ENCODE peak calls at places on chromosomes 3 and 15, in five cellular contexts. C is CD4-positive, alpha-beta T cell; E is fibroblast of pulmonary artery; M is ureter; G is GDM1. O is an unnamed sample.

GRCh38 chr3:196501316-196502064 is 2.1 kb downstream of the RNF168 start:
- DNase-seq in C (no peak), E (peak), M (no peak), G (no peak), O (peak)

GRCh38 chr15:98952381-98952803 is 55.2 kb downstream of the PGPEP1L start:
- DNase-seq in C (no peak), E (no peak), M (no peak), G (peak), O (no peak)

GRCh38 chr3:58074997-58075396 is 66.8 kb downstream of the FLNB start:
- DNase-seq in C (no peak), E (no peak), M (no peak), G (no peak), O (no peak)

GRCh38 chr15:40115670-40116093 is 7.0 kb upstream of the BMF start:
- DNase-seq in C (peak), E (peak), M (no peak), G (peak), O (peak)

GRCh38 chr3:189121088-189121487 is 50.7 kb upstream of the TPRG1 start:
- DNase-seq in C (no peak), E (peak), M (no peak), G (no peak), O (no peak)

GRCh38 chr3:47017504-47018268 is 38.2 kb downstream of the NBEAL2 start:
- DNase-seq in C (no peak), E (no peak), M (no peak), G (no peak), O (peak)

GRCh38 chr15:100241572-100242479 is 99.9 kb downstream of the ADAMTS17 start:
- DNase-seq in C (no peak), E (peak), M (no peak), G (no peak), O (peak)

GRCh38 chr3:130649061-130649654 is 97.5 kb downstream of the PIK3R4 start:
- DNase-seq in C (no peak), E (no peak), M (no peak), G (no peak), O (no peak)

GRCh38 chr3:60301142-60301541 is 950.1 kb downstream of the FHIT start:
- DNase-seq in C (no peak), E (peak), M (no peak), G (no peak), O (no peak)

GRCh38 chr3:124629492-124629891 is 100.8 kb upstream of the UMPS start:
- DNase-seq in C (no peak), E (no peak), M (no peak), G (no peak), O (no peak)

GRCh38 chr3:84961492-84962255 is 2.9 kb downstream of the CADM2 start:
- DNase-seq in C (no peak), E (no peak), M (no peak), G (no peak), O (no peak)

GRCh38 chr15:85112997-85113396 is 131.3 kb downstream of the PDE8A start:
- DNase-seq in C (no peak), E (no peak), M (no peak), G (no peak), O (no peak)

GRCh38 chr3:63364909-63365308 is 86.8 kb downstream of the SYNPR start:
- DNase-seq in C (no peak), E (no peak), M (no peak), G (no peak), O (no peak)

GRCh38 chr15:76333720-76334437 is 2.7 kb upstream of the ISL2 start:
- DNase-seq in C (no peak), E (no peak), M (no peak), G (no peak), O (no peak)